ENCODE peak calls at places on chromosome 22, in four cellular contexts. H, J, C and V are unnamed samples.

GRCh38 chr22:21444701-21445436 is 22.3 kb upstream of the TMEM191C start:
- DNase-seq in H (peak; percentile 41), J (no peak), C (no peak), V (no peak)

GRCh38 chr22:37051629-37052385 is at the start of gene KCTD17:
- DNase-seq in H (peak; percentile 80), J (no peak), C (peak; percentile 88), V (no peak)

GRCh38 chr22:27867114-27867957 is 51.7 kb downstream of the PITPNB start:
- DNase-seq in H (no peak), J (no peak), C (no peak), V (no peak)

GRCh38 chr22:46536559-46537220 is 730 bp downstream of the CELSR1 start:
- DNase-seq in H (peak; percentile 64), J (no peak), C (no peak), V (no peak)

GRCh38 chr22:46652930-46653331 is 32.7 kb downstream of the GRAMD4 start:
- DNase-seq in H (no peak), J (peak; percentile 62), C (no peak), V (no peak)

GRCh38 chr22:31833930-31834329 is 80.1 kb downstream of the DEPDC5 start:
- DNase-seq in H (no peak), J (no peak), C (no peak), V (no peak)

GRCh38 chr22:46062971-46063631 is 86.1 kb upstream of the WNT7B start:
- DNase-seq in H (no peak), J (no peak), C (no peak), V (no peak)

GRCh38 chr22:24247564-24248344 is 2.9 kb upstream of the GGT5 start:
- DNase-seq in H (peak; percentile 92), J (peak; percentile 66), C (peak; percentile 78), V (no peak)

GRCh38 chr22:36182056-36182455 is 19.6 kb downstream of the APOL4 start:
- DNase-seq in H (no peak), J (no peak), C (no peak), V (no peak)

GRCh38 chr22:25382762-25383161 is 163.3 kb downstream of the CRYBB2 start:
- DNase-seq in H (no peak), J (no peak), C (no peak), V (no peak)

GRCh38 chr22:31825513-31825912 is 71.7 kb downstream of the DEPDC5 start:
- DNase-seq in H (no peak), J (no peak), C (no peak), V (no peak)

GRCh38 chr22:27534720-27535125 is 266.8 kb downstream of the MN1 start:
- DNase-seq in H (no peak), J (peak; percentile 35), C (no peak), V (no peak)

GRCh38 chr22:45468872-45469572 is 33.7 kb upstream of the FBLN1 start:
- DNase-seq in H (no peak), J (no peak), C (no peak), V (no peak)

GRCh38 chr22:34379825-34380224 is 459.5 kb upstream of the LARGE1 start:
- DNase-seq in H (no peak), J (no peak), C (no peak), V (no peak)

GRCh38 chr22:49664891-49665290 is 162.8 kb downstream of the BRD1 start:
- DNase-seq in H (no peak), J (no peak), C (no peak), V (no peak)

GRCh38 chr22:49663823-49664222 is 163.8 kb downstream of the BRD1 start:
- DNase-seq in H (peak; percentile 30), J (no peak), C (no peak), V (no peak)

GRCh38 chr22:49664371-49664881 is 163.2 kb downstream of the BRD1 start:
- DNase-seq in H (peak; percentile 38), J (no peak), C (no peak), V (no peak)

GRCh38 chr22:49662681-49663080 is 165.0 kb downstream of the BRD1 start:
- DNase-seq in H (peak; percentile 36), J (no peak), C (no peak), V (no peak)

GRCh38 chr22:49663311-49663711 is 164.4 kb downstream of the BRD1 start:
- DNase-seq in H (no peak), J (no peak), C (no peak), V (no peak)
- TF ChIP-seq ZNF274 in H (no peak), J (no peak), C (no peak), V (no peak)

GRCh38 chr22:43085658-43086606 is 3.3 kb downstream of the TTLL1 start:
- DNase-seq in H (no peak), J (no peak), C (no peak), V (peak; percentile 40)

GRCh38 chr22:43092085-43092484 is 2.9 kb upstream of the TTLL1 start:
- DNase-seq in H (no peak), J (no peak), C (no peak), V (no peak)

GRCh38 chr22:43090130-43090789 is 1.1 kb upstream of the TTLL1 start:
- DNase-seq in H (no peak), J (peak; percentile 88), C (peak; percentile 64), V (peak; percentile 46)

GRCh38 chr22:43088979-43089717 is at the start of gene TTLL1:
- DNase-seq in H (peak; percentile 95), J (peak; percentile 82), C (peak; percentile 90), V (peak; percentile 27)

DNA sequence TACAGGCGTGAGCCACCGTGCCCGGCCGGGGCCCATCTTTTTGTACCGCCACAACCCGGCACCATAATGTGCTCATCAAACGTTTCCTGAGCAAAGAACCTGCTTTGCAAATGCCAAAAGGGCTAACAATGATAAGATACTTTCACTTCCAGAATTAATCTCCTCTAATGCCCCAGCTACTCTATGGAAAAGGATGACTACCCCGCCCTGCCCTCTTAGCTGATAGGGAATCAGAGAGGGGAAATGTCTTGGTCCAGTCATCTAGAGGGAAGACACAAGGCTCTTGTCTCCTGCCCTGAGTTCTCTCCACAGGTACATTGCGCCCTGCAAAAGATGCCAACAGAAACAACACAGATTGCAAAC is 594 bp downstream of the TTLL1 start:
- DNase-seq in H (no peak), J (no peak), C (no peak), V (no peak)
- TF ChIP-seq ATF2 in H (no peak), J (no peak), C (no peak), V (no peak)

GRCh38 chr22:41070665-41071331 is 21.6 kb upstream of the EP300 start:
- DNase-seq in H (no peak), J (no peak), C (no peak), V (no peak)
- TF ChIP-seq ZNF274 in H (no peak), J (no peak), C (no peak), V (no peak)

GRCh38 chr22:41656515-41656914 is 32.2 kb downstream of the SNU13 start:
- DNase-seq in H (no peak), J (no peak), C (no peak), V (no peak)
- TF ChIP-seq ATF2 in H (no peak), J (no peak), C (no peak), V (no peak)

GRCh38 chr22:41905411-41906202 is 9.3 kb downstream of the SHISA8 start:
- DNase-seq in H (no peak), J (no peak), C (no peak), V (no peak)
- TF ChIP-seq ZNF274 in H (no peak), J (no peak), C (no peak), V (no peak)

GRCh38 chr22:39171623-39172264 is 19.3 kb upstream of the CBX7 start:
- DNase-seq in H (no peak), J (no peak), C (no peak), V (no peak)

GRCh38 chr22:39173787-39174497 is 21.5 kb upstream of the CBX7 start:
- DNase-seq in H (no peak), J (no peak), C (no peak), V (no peak)

GRCh38 chr22:39173050-39173706 is 20.7 kb upstream of the CBX7 start:
- DNase-seq in H (no peak), J (no peak), C (no peak), V (no peak)

GRCh38 chr22:39169797-39170466 is 17.5 kb upstream of the CBX7 start:
- DNase-seq in H (no peak), J (no peak), C (no peak), V (no peak)

GRCh38 chr22:39170825-39171622 is 18.5 kb upstream of the CBX7 start:
- DNase-seq in H (peak; percentile 98), J (peak; percentile 53), C (peak; percentile 77), V (peak; percentile 53)
- TF ChIP-seq ATF2 in H (no peak), J (peak; percentile 43), C (no peak), V (no peak)

DNA sequence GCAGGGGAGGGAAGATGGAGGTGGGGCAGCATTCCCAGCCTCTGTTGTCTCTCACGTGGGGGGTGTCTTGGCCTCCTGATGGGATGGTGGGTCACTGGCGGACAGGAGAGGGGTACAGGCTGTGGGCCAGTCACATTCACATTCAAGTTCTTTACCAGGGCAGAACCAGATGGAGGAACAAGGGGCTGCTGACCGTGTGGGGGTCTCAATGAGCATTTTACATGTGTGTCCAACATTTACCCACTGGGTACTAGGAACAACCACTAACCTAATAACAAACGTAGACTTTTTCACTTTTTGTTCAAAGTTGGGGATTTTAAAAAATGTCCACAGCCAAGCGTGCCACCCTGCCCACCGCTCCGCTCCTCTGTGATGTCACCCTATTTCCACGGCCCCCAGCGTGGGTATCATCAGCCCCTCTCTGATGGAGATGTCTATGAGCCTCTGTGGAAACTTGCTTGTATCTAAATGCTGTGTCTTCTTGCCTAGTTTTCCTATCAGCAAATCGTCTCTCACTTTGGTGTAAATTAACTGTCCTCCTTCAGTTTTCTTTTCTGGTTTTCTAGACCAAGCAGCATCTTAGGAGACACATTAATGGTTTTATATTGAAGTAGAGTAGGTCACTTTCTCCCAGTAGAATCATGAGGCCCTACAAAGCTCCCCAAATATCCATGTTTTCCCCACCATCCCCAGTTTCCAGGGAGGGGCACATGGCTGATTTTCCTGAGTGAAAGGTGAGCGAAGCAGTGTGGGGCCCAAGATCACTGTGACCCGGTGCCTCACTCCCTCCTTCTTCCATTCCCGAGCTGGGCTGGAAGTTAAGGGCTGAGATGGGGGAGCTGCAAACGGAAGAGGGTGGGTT is 936.7 kb downstream of the BRD1 start:
- DNase-seq in H (peak; percentile 6), J (no peak), C (no peak), V (no peak)
- TF ChIP-seq ZNF274 in H (no peak), J (no peak), C (no peak), V (no peak)

GRCh38 chr22:29311468-29312217 is 3.9 kb downstream of the RASL10A start:
- DNase-seq in H (peak; percentile 46), J (no peak), C (no peak), V (no peak)
- TF ChIP-seq ATF2 in H (no peak), J (no peak), C (no peak), V (no peak)

GRCh38 chr22:38205261-38206128 is 3.7 kb downstream of the MAFF start:
- DNase-seq in H (no peak), J (no peak), C (no peak), V (no peak)
- TF ChIP-seq ZNF274 in H (no peak), J (no peak), C (no peak), V (no peak)

GRCh38 chr22:20243545-20244249 is 24.4 kb downstream of the RTN4R start:
- DNase-seq in H (no peak), J (no peak), C (peak; percentile 89), V (no peak)
- TF ChIP-seq ATF2 in H (no peak), J (no peak), C (no peak), V (no peak)